ENCODE peak calls at places on chromosomes 1 and 21, in eight cellular contexts. Y, F, W, I, C, U, K and M are unnamed samples.

GRCh38 chr21:28537371-28538079 is 455.2 kb downstream of the LTN1 start:
- DNase-seq in Y (peak), F (no peak), W (peak), I (peak), C (no peak), U (no peak), K (no peak), M (no peak)

GRCh38 chr1:201295861-201296260 is 12.6 kb downstream of the PKP1 start:
- DNase-seq in Y (peak), F (no peak), W (peak), I (peak), C (no peak), U (no peak), K (no peak), M (no peak)

GRCh38 chr1:72137665-72138064 is 144.7 kb downstream of the NEGR1 start:
- DNase-seq in Y (no peak), F (no peak), W (no peak), I (no peak), C (no peak), U (no peak), K (no peak), M (no peak)

GRCh38 chr1:5973771-5974170 is 18.5 kb downstream of the NPHP4 start:
- DNase-seq in Y (no peak), F (no peak), W (peak), I (no peak), C (no peak), U (no peak), K (peak), M (no peak)

GRCh38 chr1:228039986-228040385 is 33.2 kb downstream of the WNT3A start:
- DNase-seq in Y (no peak), F (no peak), W (no peak), I (no peak), C (no peak), U (no peak), K (peak), M (no peak)

GRCh38 chr1:67700692-67701410 is 15.8 kb downstream of the GADD45A start:
- DNase-seq in Y (peak), F (no peak), W (no peak), I (peak), C (no peak), U (no peak), K (no peak), M (peak)

GRCh38 chr1:1343811-1344421 is 5.3 kb downstream of the DVL1 start:
- DNase-seq in Y (no peak), F (no peak), W (no peak), I (no peak), C (no peak), U (no peak), K (no peak), M (no peak)

GRCh38 chr1:203524152-203524551 is 30.2 kb downstream of the OPTC start:
- DNase-seq in Y (no peak), F (no peak), W (no peak), I (no peak), C (no peak), U (no peak), K (no peak), M (no peak)

GRCh38 chr1:233843523-233844204 is 60.8 kb upstream of the SLC35F3 start:
- DNase-seq in Y (peak), F (no peak), W (no peak), I (no peak), C (no peak), U (no peak), K (no peak), M (no peak)